ENCODE peak calls at places on chromosomes 2 and 18, in five cellular contexts. C is kidney, Z is HTR-8/SVneo, E is cardiac muscle cell, Q is EH. M is an unnamed sample.

GRCh38 chr18:44682181-44682870 is 1.6 kb downstream of the SETBP1 start:
- DNase-seq in C (peak; percentile 84), Z (no peak), E (no peak), Q (no peak), M (peak; percentile 58)

GRCh38 chr2:127107622-127107999 is 657 bp upstream of the BIN1 start:
- DNase-seq in C (no peak), Z (no peak), E (peak; percentile 37), Q (no peak), M (no peak)

GRCh38 chr2:27984153-27984552 is 93.6 kb downstream of the BABAM2 start:
- DNase-seq in C (no peak), Z (no peak), E (no peak), Q (no peak), M (no peak)

GRCh38 chr2:48323146-48323545 is 206.8 kb upstream of the STON1 start:
- DNase-seq in C (no peak), Z (no peak), E (no peak), Q (no peak), M (no peak)

GRCh38 chr18:35122586-35123224 is 81.5 kb downstream of the MAPRE2 start:
- DNase-seq in C (no peak), Z (no peak), E (no peak), Q (no peak), M (no peak)

GRCh38 chr2:14903709-14904374 is 271.3 kb downstream of the LRATD1 start:
- DNase-seq in C (no peak), Z (peak; percentile 20), E (no peak), Q (no peak), M (no peak)

GRCh38 chr2:158984554-158985207 is 16.2 kb downstream of the TANC1 start:
- DNase-seq in C (no peak), Z (no peak), E (no peak), Q (no peak), M (peak; percentile 31)

GRCh38 chr2:107545066-107545465 is 281.6 kb upstream of the RGPD4 start:
- DNase-seq in C (no peak), Z (no peak), E (no peak), Q (no peak), M (no peak)

M was measured in astrocyte of the hippocampus.